ENCODE peak calls at places on chromosomes 16 and 17, in four cellular contexts. S is RCC 7860; V is activated CD4-positive, alpha-beta T cell treated with anti-CD3 and anti-CD28 coated beads for 1 hour; R is mucosa of gallbladder. T is an unnamed sample.

GRCh38 chr16:67421030-67421429 is 4.8 kb upstream of the ZDHHC1 start:
- DNase-seq in S (no peak), V (no peak), R (no peak), T (no peak)

GRCh38 chr17:17795296-17795695 is 41.5 kb downstream of the SREBF1 start:
- DNase-seq in S (no peak), V (no peak), R (no peak), T (no peak)

GRCh38 chr17:57528084-57528451 is 217.0 kb downstream of the CCDC182 start:
- DNase-seq in S (no peak), V (no peak), R (no peak), T (no peak)

GRCh38 chr16:71288890-71289731 is at the start of gene CMTR2:
- DNase-seq in S (peak; percentile 86), V (peak; percentile 83), R (peak; percentile 96), T (peak; percentile 95)

GRCh38 chr17:55317284-55317683 is 52.5 kb downstream of the HLF start:
- DNase-seq in S (no peak), V (no peak), R (no peak), T (no peak)

GRCh38 chr17:73325527-73325842 is 13.7 kb upstream of the CDC42EP4 start:
- DNase-seq in S (no peak), V (no peak), R (peak; percentile 45), T (no peak)

GRCh38 chr17:58210922-58211321 is 8.1 kb downstream of the MKS1 start:
- DNase-seq in S (no peak), V (no peak), R (no peak), T (no peak)

GRCh38 chr16:4193920-4194319 is 48.0 kb downstream of the SRL start:
- DNase-seq in S (no peak), V (no peak), R (no peak), T (no peak)

GRCh38 chr16:30914849-30915248 is 8.5 kb upstream of the FBXL19 start:
- DNase-seq in S (no peak), V (no peak), R (no peak), T (no peak)

GRCh38 chr16:10856042-10856441 is 21.0 kb upstream of the CIITA start:
- DNase-seq in S (no peak), V (no peak), R (no peak), T (no peak)

GRCh38 chr17:27878776-27879562 is 14.2 kb downstream of the LYRM9 start:
- DNase-seq in S (no peak), V (no peak), R (no peak), T (no peak)

GRCh38 chr16:71930013-71930563 is 34.8 kb downstream of the IST1 start:
- DNase-seq in S (no peak), V (no peak), R (no peak), T (no peak)

GRCh38 chr17:20156196-20157077 is 147.3 kb downstream of the SPECC1 start:
- DNase-seq in S (peak; percentile 36), V (no peak), R (peak; percentile 14), T (peak; percentile 40)

GRCh38 chr16:81842564-81843242 is 63.6 kb downstream of the PLCG2 start:
- DNase-seq in S (no peak), V (no peak), R (no peak), T (no peak)

GRCh38 chr16:77834600-77834963 is 46.2 kb downstream of the VAT1L start:
- DNase-seq in S (no peak), V (no peak), R (no peak), T (no peak)

GRCh38 chr17:61338000-61338864 is 61.4 kb upstream of the TBX2 start:
- DNase-seq in S (peak; percentile 97), V (no peak), R (no peak), T (no peak)

GRCh38 chr17:37422971-37423625 is 16.4 kb downstream of the TADA2A start:
- DNase-seq in S (no peak), V (no peak), R (no peak), T (no peak)

GRCh38 chr17:55210292-55210691 is 54.5 kb upstream of the HLF start:
- DNase-seq in S (no peak), V (no peak), R (no peak), T (no peak)

GRCh38 chr16:85588562-85589503 is 24.3 kb upstream of the GSE1 start:
- DNase-seq in S (no peak), V (no peak), R (no peak), T (no peak)

GRCh38 chr16:71258371-71258770 is 27.8 kb upstream of the HYDIN start:
- DNase-seq in S (no peak), V (no peak), R (no peak), T (no peak)

GRCh38 chr17:79943354-79944241 is 92.1 kb downstream of the TBC1D16 start:
- DNase-seq in S (no peak), V (no peak), R (no peak), T (no peak)

T was measured in prostate gland.